ENCODE peak calls at places on chromosomes 16 and 17, in seven cellular contexts. G is CD8-positive, alpha-beta T cell; H is ovary; U is dorsolateral prefrontal cortex; P is CD4-positive, CD25-positive, alpha-beta regulatory T cell; N is mesendoderm; F is fibroblast of lung. V is an unnamed sample.

GRCh38 chr17:20284018-20284417 is 183.3 kb downstream of the LGALS9B start:
- DNase-seq in G (no peak), H (no peak), U (no peak), P (no peak), N (no peak), F (no peak), V (no peak)

GRCh38 chr17:34167359-34167758 is 87.7 kb upstream of the CCL2 start:
- DNase-seq in G (no peak), H (no peak), U (no peak), P (no peak), N (no peak), F (peak), V (no peak)

GRCh38 chr17:64707077-64707591 is 45.0 kb upstream of the SMURF2 start:
- DNase-seq in G (no peak), H (peak), U (no peak), P (no peak), N (peak), F (peak), V (peak)

GRCh38 chr17:59038734-59039133 is 67.9 kb downstream of the TRIM37 start:
- DNase-seq in G (no peak), H (no peak), U (no peak), P (no peak), N (no peak), F (peak), V (no peak)

GRCh38 chr16:90002759-90003158 is 16.5 kb downstream of the DBNDD1 start:
- DNase-seq in G (no peak), H (no peak), U (no peak), P (no peak), N (no peak), F (no peak), V (no peak)

GRCh38 chr16:80376941-80377340 is 163.9 kb upstream of the DYNLRB2 start:
- DNase-seq in G (no peak), H (no peak), U (no peak), P (no peak), N (no peak), F (no peak), V (no peak)

GRCh38 chr16:54412777-54413455 is 126.3 kb upstream of the IRX3 start:
- DNase-seq in G (no peak), H (no peak), U (no peak), P (no peak), N (no peak), F (no peak), V (no peak)

GRCh38 chr17:33560165-33560564 is 267.1 kb upstream of the ASIC2 start:
- DNase-seq in G (no peak), H (no peak), U (no peak), P (no peak), N (peak), F (no peak), V (no peak)

GRCh38 chr16:68786685-68787418 is 49.8 kb downstream of the CDH1 start:
- DNase-seq in G (no peak), H (peak), U (peak), P (no peak), N (no peak), F (peak), V (no peak)

GRCh38 chr16:30567160-30567990 is 4.1 kb downstream of the ZNF688 start:
- DNase-seq in G (no peak), H (no peak), U (no peak), P (peak), N (no peak), F (no peak), V (no peak)

GRCh38 chr16:50671644-50672260 is 9.4 kb downstream of the SNX20 start:
- DNase-seq in G (peak), H (no peak), U (no peak), P (peak), N (peak), F (peak), V (no peak)

GRCh38 chr17:29116652-29117439 is 63.4 kb downstream of the MYO18A start:
- DNase-seq in G (peak), H (peak), U (peak), P (peak), N (peak), F (peak), V (peak)

GRCh38 chr17:49528966-49529365 is 33.9 kb downstream of the NGFR start:
- DNase-seq in G (no peak), H (no peak), U (no peak), P (no peak), N (no peak), F (no peak), V (no peak)

GRCh38 chr17:62807812-62808575 is at the start of gene MARCHF10:
- DNase-seq in G (peak), H (peak), U (peak), P (no peak), N (peak), F (no peak), V (no peak)

GRCh38 chr16:29743827-29744531 is 1.8 kb downstream of the C16orf54 start:
- DNase-seq in G (peak), H (no peak), U (no peak), P (no peak), N (no peak), F (no peak), V (no peak)

GRCh38 chr16:10646228-10646580 is 48.5 kb downstream of the TEKT5 start:
- DNase-seq in G (no peak), H (no peak), U (no peak), P (no peak), N (no peak), F (no peak), V (no peak)

GRCh38 chr16:67260426-67261063 is 11.8 kb downstream of the SLC9A5 start:
- DNase-seq in G (no peak), H (no peak), U (no peak), P (no peak), N (peak), F (peak), V (no peak)

GRCh38 chr17:12952012-12952411 is 65.8 kb downstream of the ELAC2 start:
- DNase-seq in G (no peak), H (no peak), U (no peak), P (no peak), N (no peak), F (no peak), V (no peak)

GRCh38 chr17:75128694-75129505 is 2.6 kb downstream of the NT5C start:
- DNase-seq in G (no peak), H (peak), U (no peak), P (no peak), N (no peak), F (no peak), V (no peak)

GRCh38 chr17:73343168-73343634 is 31.4 kb upstream of the CDC42EP4 start:
- DNase-seq in G (no peak), H (peak), U (peak), P (no peak), N (peak), F (peak), V (peak)

GRCh38 chr16:46790599-46791270 is 40.2 kb downstream of the C16orf87 start:
- DNase-seq in G (no peak), H (no peak), U (no peak), P (no peak), N (no peak), F (no peak), V (no peak)

GRCh38 chr16:65884018-65884417 is 482.5 kb upstream of the CDH5 start:
- DNase-seq in G (no peak), H (no peak), U (no peak), P (no peak), N (no peak), F (no peak), V (no peak)

GRCh38 chr17:74862108-74862901 is 2.6 kb upstream of the GRIN2C start:
- DNase-seq in G (peak), H (peak), U (no peak), P (peak), N (peak), F (peak), V (peak)

GRCh38 chr17:43803758-43804157 is 23.5 kb downstream of the CFAP97D1 start:
- DNase-seq in G (no peak), H (no peak), U (no peak), P (no peak), N (peak), F (no peak), V (no peak)

GRCh38 chr16:66169817-66170216 is 196.7 kb upstream of the CDH5 start:
- DNase-seq in G (no peak), H (no peak), U (no peak), P (no peak), N (peak), F (no peak), V (no peak)

GRCh38 chr16:88770459-88771293 is 14.3 kb downstream of the PIEZO1 start:
- DNase-seq in G (peak), H (no peak), U (no peak), P (no peak), N (peak), F (peak), V (no peak)

GRCh38 chr16:71328151-71328550 is 30.4 kb upstream of the CALB2 start:
- DNase-seq in G (no peak), H (no peak), U (no peak), P (no peak), N (no peak), F (no peak), V (no peak)

GRCh38 chr17:67072885-67073284 is 28.5 kb downstream of the CACNG1 start:
- DNase-seq in G (no peak), H (no peak), U (no peak), P (no peak), N (no peak), F (no peak), V (no peak)

GRCh38 chr16:78504391-78504945 is 405.0 kb downstream of the WWOX start:
- DNase-seq in G (no peak), H (peak), U (no peak), P (no peak), N (no peak), F (peak), V (peak)

DNA sequence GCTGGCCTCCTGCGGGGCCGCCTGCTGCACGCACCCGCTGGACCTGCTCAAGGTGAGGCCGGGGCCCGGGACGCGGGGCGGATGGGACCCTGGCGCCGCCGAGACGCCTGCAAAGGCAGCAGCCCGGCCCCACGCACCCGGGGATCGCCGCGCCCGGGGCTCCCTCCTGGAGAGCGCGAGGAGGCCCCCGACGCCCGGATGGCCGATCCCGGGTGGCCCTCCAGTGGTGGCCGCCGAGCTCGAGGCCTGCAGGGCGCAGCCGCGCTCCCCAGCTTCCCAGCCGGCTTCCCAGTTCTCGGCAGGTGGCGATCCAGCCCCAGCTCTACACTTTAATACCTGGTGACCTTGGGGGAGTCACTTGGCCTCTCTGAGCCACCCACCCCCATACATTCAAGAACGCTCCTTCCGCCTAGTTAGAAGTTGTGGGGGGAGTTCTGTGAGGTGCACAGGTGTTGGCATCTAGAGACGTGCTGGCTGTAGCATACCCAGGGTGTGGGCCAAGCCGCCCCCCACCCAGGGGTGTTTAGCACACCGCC is 452 bp downstream of the SLC25A10 start:
- DNase-seq in G (no peak), H (no peak), U (no peak), P (no peak), N (peak), F (no peak), V (no peak)
- H3K27ac ChIP-seq in G (no peak), H (no peak), U (no peak), P (no peak), N (no peak), F (peak), V (peak)

DNA sequence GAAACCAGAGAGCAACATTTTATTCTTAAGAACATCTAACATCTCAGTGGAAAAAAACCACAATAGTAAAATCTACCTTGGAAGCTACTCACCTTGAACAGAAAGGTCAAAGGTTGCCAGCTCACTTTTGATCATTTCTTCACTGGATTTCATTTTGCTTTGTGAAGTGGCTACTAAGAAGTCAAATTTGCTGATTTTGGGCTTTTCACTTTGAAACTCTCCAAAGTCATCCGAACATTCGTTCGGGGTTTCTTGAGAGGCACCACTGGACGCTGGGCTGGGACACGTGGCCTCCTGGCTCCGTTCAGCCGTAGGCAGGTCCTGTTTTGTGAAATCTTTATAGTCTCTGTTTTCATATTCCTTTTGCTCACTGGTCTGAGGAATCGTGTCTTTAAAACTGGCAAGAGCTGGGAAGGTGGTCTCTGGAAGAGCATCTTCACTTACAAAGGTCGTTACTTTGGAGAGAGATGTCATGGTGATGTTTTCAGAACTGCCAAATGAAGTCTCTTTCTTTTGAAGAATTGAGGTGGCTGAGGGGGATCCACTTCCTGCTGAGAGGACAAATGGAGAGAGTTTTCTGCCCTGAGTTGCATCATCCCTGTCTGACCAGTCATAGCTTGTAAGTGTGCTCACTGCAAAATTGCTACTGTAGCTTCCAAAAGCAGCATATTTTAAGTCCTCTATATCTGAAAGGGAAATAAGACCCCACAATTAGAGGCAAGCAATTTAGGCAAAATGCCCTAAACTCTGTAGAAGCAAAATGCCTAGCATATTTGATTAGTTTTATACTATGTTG is 52.4 kb downstream of the DUSP14 start:
- DNase-seq in G (no peak), H (no peak), U (no peak), P (no peak), N (peak), F (peak), V (no peak)
- H3K27ac ChIP-seq in G (no peak), H (no peak), U (no peak), P (no peak), N (peak), F (peak), V (no peak)

GRCh38 chr16:56848056-56848936 is 16.7 kb upstream of the SLC12A3 start:
- DNase-seq in G (no peak), H (no peak), U (no peak), P (no peak), N (no peak), F (peak), V (peak)

GRCh38 chr16:56852401-56852730 is 12.6 kb upstream of the SLC12A3 start:
- DNase-seq in G (no peak), H (no peak), U (no peak), P (no peak), N (no peak), F (no peak), V (no peak)

GRCh38 chr16:56851671-56852400 is 13.2 kb upstream of the SLC12A3 start:
- DNase-seq in G (no peak), H (no peak), U (no peak), P (no peak), N (peak), F (peak), V (no peak)

GRCh38 chr16:56848955-56849689 is 15.9 kb upstream of the SLC12A3 start:
- DNase-seq in G (no peak), H (no peak), U (no peak), P (no peak), N (no peak), F (peak), V (no peak)

GRCh38 chr16:56849690-56850680 is 15.0 kb upstream of the SLC12A3 start:
- DNase-seq in G (no peak), H (no peak), U (no peak), P (no peak), N (no peak), F (peak), V (no peak)
- H3K27ac ChIP-seq in G (no peak), H (peak), U (peak), P (no peak), N (no peak), F (no peak), V (no peak)

GRCh38 chr16:87092958-87093357 is 224.2 kb downstream of the C16orf95 start:
- DNase-seq in G (no peak), H (no peak), U (no peak), P (no peak), N (no peak), F (no peak), V (no peak)
- H3K27ac ChIP-seq in G (no peak), H (no peak), U (no peak), P (no peak), N (no peak), F (no peak), V (no peak)

GRCh38 chr17:19278729-19279128 is 41.6 kb downstream of the EPN2 start:
- DNase-seq in G (no peak), H (no peak), U (no peak), P (no peak), N (no peak), F (no peak), V (no peak)
- H3K27ac ChIP-seq in G (no peak), H (no peak), U (peak), P (no peak), N (no peak), F (no peak), V (no peak)

DNA sequence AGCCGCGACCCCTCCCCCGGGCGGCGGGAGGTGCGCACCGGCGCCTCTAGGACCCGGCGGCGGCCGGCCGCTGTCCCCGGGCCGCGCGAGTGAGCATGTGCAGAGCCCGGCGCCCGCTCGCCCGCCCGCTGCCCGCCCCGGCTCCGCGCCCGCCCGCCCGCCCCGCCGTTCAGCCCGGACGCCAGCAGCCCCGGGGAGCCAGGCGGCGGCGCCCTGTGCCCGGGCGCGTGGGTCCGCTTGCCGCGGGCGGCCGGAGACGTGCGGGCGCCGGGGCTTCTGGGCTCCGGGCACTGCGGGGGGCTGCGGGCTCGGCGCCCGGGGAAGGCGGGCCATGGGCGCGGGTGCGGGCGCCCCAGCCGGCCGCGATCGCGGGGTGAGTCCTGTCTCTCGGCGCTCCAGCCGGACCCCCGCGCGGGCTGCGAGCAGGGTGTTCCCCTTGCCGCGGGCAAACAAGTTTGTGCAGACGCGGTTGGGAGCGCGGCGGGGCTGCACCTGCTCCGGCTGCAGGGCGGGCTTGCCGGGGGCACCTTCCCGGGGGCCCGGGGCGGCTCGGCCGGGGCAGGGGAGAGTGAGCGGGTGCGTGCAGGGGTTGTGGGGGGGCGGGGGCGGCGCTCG is at the start of gene WSCD1:
- DNase-seq in G (no peak), H (no peak), U (peak), P (no peak), N (no peak), F (no peak), V (no peak)
- H3K27ac ChIP-seq in G (no peak), H (no peak), U (peak), P (no peak), N (no peak), F (no peak), V (peak)

GRCh38 chr16:84960942-84961341 is 50.4 kb downstream of the ZDHHC7 start:
- DNase-seq in G (no peak), H (no peak), U (no peak), P (no peak), N (no peak), F (no peak), V (no peak)

GRCh38 chr16:84964729-84965128 is 46.6 kb downstream of the ZDHHC7 start:
- DNase-seq in G (no peak), H (no peak), U (no peak), P (no peak), N (no peak), F (no peak), V (no peak)

GRCh38 chr16:84965428-84966149 is 45.7 kb downstream of the ZDHHC7 start:
- DNase-seq in G (no peak), H (no peak), U (no peak), P (no peak), N (no peak), F (no peak), V (no peak)

GRCh38 chr16:84966150-84966447 is 45.2 kb downstream of the ZDHHC7 start:
- DNase-seq in G (no peak), H (no peak), U (no peak), P (no peak), N (no peak), F (no peak), V (no peak)

DNA sequence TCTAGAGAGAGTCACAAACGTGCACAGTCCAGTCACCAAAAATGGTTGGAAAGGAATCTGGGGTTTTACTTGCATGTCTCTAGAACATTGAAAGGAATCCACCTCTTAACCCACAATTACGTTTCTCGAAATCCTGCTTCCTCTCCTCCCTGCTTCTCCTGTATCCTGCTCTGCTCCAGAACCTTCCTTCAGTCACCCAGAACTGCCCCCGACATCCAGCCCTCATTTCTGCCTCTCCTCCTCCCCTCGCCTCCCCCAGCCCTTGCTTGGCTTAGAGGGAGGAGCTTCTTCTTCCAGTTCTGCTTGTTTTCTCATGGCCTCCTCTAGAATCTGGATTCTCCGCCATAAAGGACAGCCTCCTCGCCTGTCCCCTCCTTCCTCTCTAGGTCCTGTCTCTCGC is 48.3 kb downstream of the ZDHHC7 start:
- DNase-seq in G (no peak), H (no peak), U (no peak), P (no peak), N (no peak), F (no peak), V (no peak)
- H3K27ac ChIP-seq in G (no peak), H (no peak), U (no peak), P (no peak), N (no peak), F (no peak), V (no peak)

V was measured in tibial artery.